ENCODE peak calls at places on chromosomes 13 and 19, in ten cellular contexts. P is heart left ventricle, J is gastrocnemius medialis, Z is A549, C is body of pancreas, N is breast epithelium, S is uterus, U is sigmoid colon, A is tibial nerve, M is IMR-90. L is an unnamed sample.

GRCh38 chr13:30791354-30791921 is 56.1 kb downstream of the ALOX5AP start:
- DNase-seq in P (peak), J (no peak), Z (no peak), C (no peak), N (no peak), S (no peak), U (no peak), A (peak), M (peak), L (no peak)

GRCh38 chr19:45630463-45630862 is 8.7 kb downstream of the EML2 start:
- DNase-seq in P (no peak), J (no peak), Z (peak), C (no peak), N (no peak), S (no peak), U (no peak), A (no peak), M (peak), L (no peak)

GRCh38 chr13:100330662-100331061 is 241.8 kb downstream of the PCCA start:
- DNase-seq in P (no peak), J (no peak), Z (no peak), C (no peak), N (no peak), S (no peak), U (no peak), A (no peak), M (peak), L (no peak)

GRCh38 chr19:49119411-49120324 is at the start of gene PPFIA3:
- DNase-seq in P (peak), J (no peak), Z (peak), C (peak), N (no peak), S (no peak), U (peak), A (peak), M (peak), L (peak)

GRCh38 chr19:3687774-3688706 is 12.2 kb downstream of the PIP5K1C start:
- DNase-seq in P (peak), J (no peak), Z (no peak), C (no peak), N (peak), S (peak), U (no peak), A (no peak), M (no peak), L (no peak)

GRCh38 chr13:111328111-111328802 is 7.8 kb downstream of the TEX29 start:
- DNase-seq in P (no peak), J (no peak), Z (no peak), C (no peak), N (no peak), S (no peak), U (no peak), A (no peak), M (no peak), L (no peak)

GRCh38 chr19:44955500-44956439 is 590 bp downstream of the CLPTM1 start:
- DNase-seq in P (no peak), J (no peak), Z (no peak), C (no peak), N (no peak), S (no peak), U (no peak), A (no peak), M (no peak), L (no peak)

GRCh38 chr13:27321619-27322385 is 51.2 kb downstream of the RASL11A start:
- DNase-seq in P (no peak), J (no peak), Z (no peak), C (no peak), N (no peak), S (no peak), U (no peak), A (no peak), M (no peak), L (no peak)

GRCh38 chr19:18102916-18103542 is 5.5 kb downstream of the MAST3 start:
- DNase-seq in P (no peak), J (no peak), Z (no peak), C (no peak), N (no peak), S (no peak), U (no peak), A (no peak), M (no peak), L (no peak)

GRCh38 chr13:108527849-108528248 is 101.6 kb upstream of the MYO16 start:
- DNase-seq in P (no peak), J (no peak), Z (no peak), C (no peak), N (no peak), S (no peak), U (no peak), A (no peak), M (no peak), L (no peak)

GRCh38 chr13:48942131-48942530 is 33.6 kb upstream of the FNDC3A start:
- DNase-seq in P (no peak), J (no peak), Z (no peak), C (no peak), N (no peak), S (no peak), U (no peak), A (no peak), M (peak), L (no peak)

GRCh38 chr13:37364024-37364423 is 234.5 kb downstream of the POSTN start:
- DNase-seq in P (no peak), J (no peak), Z (no peak), C (no peak), N (no peak), S (no peak), U (no peak), A (no peak), M (no peak), L (no peak)

GRCh38 chr13:112783135-112783945 is 93.5 kb downstream of the ATP11A start:
- DNase-seq in P (no peak), J (no peak), Z (no peak), C (no peak), N (no peak), S (peak), U (no peak), A (no peak), M (peak), L (peak)

GRCh38 chr19:27722625-27723024 is 1490.3 kb downstream of the UQCRFS1 start:
- DNase-seq in P (no peak), J (no peak), Z (no peak), C (no peak), N (no peak), S (no peak), U (no peak), A (no peak), M (no peak), L (no peak)

GRCh38 chr19:48553676-48554384 is 1.9 kb downstream of the SULT2B1 start:
- DNase-seq in P (no peak), J (no peak), Z (peak), C (peak), N (no peak), S (peak), U (peak), A (no peak), M (peak), L (no peak)

GRCh38 chr13:43246382-43246781 is 223.0 kb downstream of the DNAJC15 start:
- DNase-seq in P (no peak), J (no peak), Z (no peak), C (no peak), N (no peak), S (no peak), U (no peak), A (no peak), M (peak), L (no peak)

GRCh38 chr13:102825921-102826706 is 19.7 kb upstream of the ERCC5 start:
- DNase-seq in P (no peak), J (no peak), Z (no peak), C (no peak), N (no peak), S (no peak), U (no peak), A (no peak), M (peak), L (no peak)

GRCh38 chr19:58569943-58570670 is 3.0 kb downstream of the MZF1 start:
- DNase-seq in P (peak), J (no peak), Z (no peak), C (peak), N (no peak), S (peak), U (peak), A (peak), M (no peak), L (peak)

GRCh38 chr19:39765091-39766076 is 13.3 kb upstream of the LEUTX start:
- DNase-seq in P (peak), J (no peak), Z (peak), C (peak), N (no peak), S (peak), U (no peak), A (no peak), M (peak), L (no peak)

GRCh38 chr13:84607614-84608013 is 725.3 kb upstream of the SLITRK1 start:
- DNase-seq in P (no peak), J (no peak), Z (no peak), C (no peak), N (no peak), S (no peak), U (no peak), A (no peak), M (peak), L (no peak)

GRCh38 chr19:7505682-7506384 is 10.1 kb upstream of the ZNF358 start:
- DNase-seq in P (no peak), J (no peak), Z (peak), C (peak), N (no peak), S (no peak), U (peak), A (no peak), M (no peak), L (peak)

GRCh38 chr19:46906221-46906620 is 45.4 kb downstream of the ARHGAP35 start:
- DNase-seq in P (no peak), J (no peak), Z (no peak), C (no peak), N (no peak), S (no peak), U (no peak), A (no peak), M (no peak), L (no peak)

GRCh38 chr19:10784257-10784656 is 51.8 kb downstream of the TMED1 start:
- DNase-seq in P (peak), J (peak), Z (no peak), C (no peak), N (no peak), S (no peak), U (no peak), A (no peak), M (no peak), L (no peak)
- H3K27ac ChIP-seq in P (peak), J (no peak), Z (no peak), C (no peak), N (no peak), S (no peak), U (no peak), A (no peak), M (no peak), L (no peak)

GRCh38 chr19:6354098-6354674 is 7.1 kb upstream of the CLPP start:
- DNase-seq in P (no peak), J (no peak), Z (no peak), C (no peak), N (no peak), S (no peak), U (no peak), A (no peak), M (no peak), L (no peak)
- TF ChIP-seq CTCF in P (peak), J (no peak), Z (peak), C (no peak), N (peak), S (peak), U (no peak), A (peak), M (peak), L (no peak)

GRCh38 chr19:43527860-43528622 is 1.0 kb upstream of the ETHE1 start:
- DNase-seq in P (no peak), J (no peak), Z (no peak), C (peak), N (peak), S (peak), U (peak), A (peak), M (no peak), L (peak)

GRCh38 chr19:43526884-43527859 is at the start of gene ETHE1:
- DNase-seq in P (peak), J (peak), Z (peak), C (peak), N (peak), S (peak), U (peak), A (peak), M (peak), L (peak)

GRCh38 chr19:43522929-43523328 is 4.1 kb downstream of the ETHE1 start:
- DNase-seq in P (no peak), J (no peak), Z (no peak), C (no peak), N (peak), S (no peak), U (no peak), A (no peak), M (no peak), L (no peak)

GRCh38 chr19:43524922-43525835 is 1.8 kb downstream of the ETHE1 start:
- DNase-seq in P (peak), J (peak), Z (peak), C (peak), N (peak), S (peak), U (peak), A (peak), M (peak), L (peak)

DNA sequence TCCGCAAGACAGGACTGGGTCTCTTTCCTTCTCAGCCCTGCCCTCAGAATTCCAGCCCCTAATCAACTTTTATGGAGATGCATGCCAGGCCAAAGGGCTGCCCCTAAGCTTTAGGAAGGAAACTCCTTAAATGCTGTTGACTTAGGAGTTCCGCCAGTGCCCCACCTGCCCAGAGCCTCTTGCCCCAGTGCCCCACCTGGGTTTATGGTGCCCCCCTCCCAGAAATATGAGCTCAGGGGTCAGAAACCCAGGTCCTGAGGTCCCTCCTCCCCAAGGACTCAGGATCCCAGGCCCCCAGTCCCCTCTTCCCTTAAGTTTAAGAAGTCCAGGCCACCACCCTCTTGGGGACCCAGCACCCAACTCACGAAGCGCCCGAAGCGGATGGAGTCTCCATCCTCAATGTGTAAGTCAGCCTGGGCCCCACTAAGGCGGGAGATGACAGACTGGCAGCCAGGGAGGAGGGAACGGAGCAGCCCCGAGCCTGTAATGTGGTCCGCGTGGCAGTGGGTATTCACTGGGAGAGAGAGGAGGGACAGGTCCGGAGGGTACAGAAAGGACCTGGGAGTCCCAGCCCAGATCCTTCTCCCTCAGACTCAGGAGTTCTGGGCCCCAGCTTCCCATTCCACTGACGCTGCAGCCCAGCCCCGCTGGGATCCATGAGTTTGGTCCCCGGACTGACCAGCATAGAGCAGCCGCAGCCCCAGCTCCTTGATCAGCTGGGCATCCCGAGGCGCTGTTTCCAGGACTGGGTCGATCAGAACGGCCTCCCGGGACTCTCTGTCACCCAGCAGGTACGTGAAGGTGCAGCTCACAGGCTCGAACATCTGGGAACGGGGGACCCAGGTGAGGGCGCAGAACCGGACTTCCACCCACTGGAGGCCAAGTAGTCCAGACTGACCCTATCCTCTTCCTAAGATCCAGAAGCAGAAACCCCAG is 897 bp downstream of the ETHE1 start:
- DNase-seq in P (peak), J (peak), Z (no peak), C (peak), N (peak), S (no peak), U (no peak), A (no peak), M (peak), L (no peak)
- TF ChIP-seq POLR2A in P (no peak), J (no peak), Z (no peak), C (no peak), N (no peak), S (no peak), U (no peak), A (no peak), M (no peak), L (no peak)

GRCh38 chr19:16519230-16519687 is 23.0 kb downstream of the CHERP start:
- DNase-seq in P (no peak), J (no peak), Z (no peak), C (no peak), N (no peak), S (no peak), U (no peak), A (no peak), M (no peak), L (no peak)

GRCh38 chr19:16520074-16520973 is 21.9 kb downstream of the CHERP start:
- DNase-seq in P (no peak), J (no peak), Z (no peak), C (no peak), N (no peak), S (no peak), U (no peak), A (no peak), M (no peak), L (no peak)

GRCh38 chr19:16516923-16517610 is 20.9 kb downstream of the C19orf44 start:
- DNase-seq in P (no peak), J (no peak), Z (no peak), C (no peak), N (no peak), S (no peak), U (no peak), A (no peak), M (no peak), L (no peak)

GRCh38 chr19:16518061-16518460 is 21.9 kb downstream of the C19orf44 start:
- DNase-seq in P (no peak), J (no peak), Z (no peak), C (no peak), N (no peak), S (no peak), U (no peak), A (no peak), M (no peak), L (no peak)

DNA sequence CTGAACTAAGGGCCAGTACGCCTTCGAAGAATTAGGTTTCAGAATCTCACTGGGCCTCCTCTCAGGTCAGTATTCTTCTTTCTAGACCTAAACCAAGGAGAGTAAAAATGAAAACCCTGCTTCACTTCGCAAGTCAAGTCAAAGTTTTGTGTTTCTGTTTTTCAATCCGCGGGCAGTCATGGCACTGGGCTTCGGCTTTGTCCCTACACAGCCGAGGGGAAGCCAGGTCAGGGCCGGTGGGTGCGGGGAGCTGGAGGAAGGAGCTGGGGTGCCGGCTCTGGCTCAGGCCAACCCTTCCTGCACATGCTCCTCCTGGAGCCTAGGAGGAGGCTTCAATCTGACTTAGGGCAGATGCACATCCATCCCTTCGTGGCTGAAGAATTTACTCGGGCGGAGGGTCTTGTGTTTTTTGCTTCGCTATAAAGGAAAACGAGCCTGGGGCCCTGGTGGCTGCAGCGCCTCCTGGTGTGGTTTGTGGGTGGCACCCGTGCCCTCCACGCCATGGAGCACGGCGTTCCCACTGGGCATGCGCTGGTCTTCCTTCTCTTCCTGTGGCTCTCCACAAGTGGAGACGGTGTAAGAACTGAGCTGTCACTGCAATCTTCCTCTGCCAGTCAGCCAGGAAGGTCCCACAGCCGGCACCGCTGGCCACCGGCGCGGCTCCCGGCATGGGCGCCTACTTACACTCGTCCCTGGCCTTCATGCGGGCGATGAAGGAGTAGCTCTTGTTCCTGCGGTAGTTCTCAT is 22.5 kb downstream of the C19orf44 start:
- DNase-seq in P (no peak), J (no peak), Z (no peak), C (no peak), N (no peak), S (no peak), U (no peak), A (no peak), M (no peak), L (no peak)
- H3K27ac ChIP-seq in P (no peak), J (no peak), Z (no peak), C (no peak), N (no peak), S (no peak), U (no peak), A (no peak), M (no peak), L (no peak)

DNA sequence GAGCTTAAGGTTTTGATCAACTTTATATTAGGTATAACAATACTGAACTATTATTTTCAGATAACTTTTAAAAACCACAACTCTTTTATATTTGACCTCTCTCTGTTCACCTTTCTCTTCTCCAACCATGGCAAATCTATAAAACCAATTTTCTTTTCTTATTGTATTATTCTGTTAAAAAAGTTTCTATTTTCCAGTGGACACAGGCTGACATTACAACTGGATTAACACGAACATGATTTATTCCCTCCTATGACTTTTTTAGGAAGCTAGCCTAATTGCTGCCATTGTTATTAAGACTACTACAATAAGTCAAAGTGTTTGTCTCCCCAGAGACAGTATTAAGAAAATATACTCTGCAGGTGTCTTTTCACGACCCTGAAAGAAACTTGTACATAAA is 2291.1 kb upstream of the PCDH20 start:
- DNase-seq in P (no peak), J (no peak), Z (no peak), C (no peak), N (no peak), S (no peak), U (no peak), A (no peak), M (no peak), L (no peak)
- TF ChIP-seq CTCF in P (no peak), J (no peak), Z (no peak), C (no peak), N (no peak), S (no peak), U (no peak), A (no peak), M (no peak), L (no peak)